ENCODE peak calls at places on chromosomes 3 and 15, in seven cellular contexts. C is left lung; B is HT1080; E is head of caudate nucleus; U is sigmoid colon; Y is stimulated activated CD4-positive, alpha-beta T cell treated with anti-CD3 and anti-CD28 coated beads, Interleukin-1b, Interleukin-23, amount 100 ng/mL, for 1 hour; T is WERI-Rb-1. D is an unnamed sample.

GRCh38 chr3:27749640-27750039 is 27.5 kb upstream of the EOMES start:
- DNase-seq in Y (no peak), C (no peak), E (no peak), U (no peak), T (no peak), B (no peak), D (no peak)

GRCh38 chr15:58393196-58393790 is 38.5 kb upstream of the LIPC start:
- DNase-seq in E (no peak), C (no peak), U (no peak), Y (no peak), B (no peak), T (no peak), D (peak)

GRCh38 chr3:31918179-31919165 is 62.6 kb downstream of the OSBPL10 start:
- DNase-seq in E (no peak), T (no peak), B (peak), Y (no peak), C (no peak), U (no peak), D (no peak)

GRCh38 chr15:77031376-77032050 is 36.6 kb downstream of the PSTPIP1 start:
- DNase-seq in U (peak), E (peak), T (peak), C (peak), B (peak), Y (no peak), D (no peak)

GRCh38 chr3:11385329-11385728 is 113.1 kb downstream of the ATG7 start:
- DNase-seq in E (no peak), B (no peak), T (no peak), U (no peak), Y (no peak), C (no peak), D (no peak)

GRCh38 chr3:195372220-195372619 is 70.6 kb downstream of the ACAP2 start:
- DNase-seq in E (no peak), Y (no peak), U (no peak), C (no peak), B (no peak), T (no peak), D (no peak)

GRCh38 chr15:75156306-75157215 is 45.1 kb upstream of the C15orf39 start:
- DNase-seq in B (no peak), E (no peak), T (no peak), C (no peak), U (no peak), Y (no peak), D (peak)

GRCh38 chr3:46883252-46884185 is 6.0 kb downstream of the PTH1R start:
- DNase-seq in T (peak), Y (no peak), E (no peak), C (no peak), B (no peak), U (no peak), D (peak)

GRCh38 chr3:186213946-186214345 is 105.1 kb upstream of the ETV5 start:
- DNase-seq in T (no peak), Y (no peak), U (no peak), C (no peak), B (peak), E (no peak), D (no peak)

GRCh38 chr3:164673738-164674137 is 404.6 kb downstream of the SI start:
- DNase-seq in U (no peak), T (no peak), C (no peak), B (no peak), Y (no peak), E (no peak), D (no peak)

GRCh38 chr3:168213920-168214319 is 118.2 kb upstream of the GOLIM4 start:
- DNase-seq in U (no peak), Y (no peak), E (no peak), B (peak), T (no peak), C (no peak), D (no peak)

GRCh38 chr15:98755781-98756180 is 107.4 kb downstream of the IGF1R start:
- DNase-seq in E (no peak), U (no peak), C (no peak), Y (no peak), T (no peak), B (no peak), D (no peak)

GRCh38 chr3:43537206-43537605 is 84.6 kb downstream of the ANO10 start:
- DNase-seq in Y (no peak), C (no peak), E (no peak), U (no peak), T (peak), B (no peak), D (no peak)

GRCh38 chr3:18716821-18717220 is 291.7 kb upstream of the SATB1 start:
- DNase-seq in U (no peak), Y (no peak), C (no peak), T (no peak), B (peak), E (no peak), D (no peak)

GRCh38 chr3:106963446-106963845 is 413.8 kb upstream of the CCDC54 start:
- DNase-seq in T (no peak), Y (no peak), B (no peak), E (no peak), U (no peak), C (no peak), D (no peak)

GRCh38 chr15:36230741-36231140 is 348.7 kb upstream of the CDIN1 start:
- DNase-seq in U (no peak), Y (no peak), T (no peak), E (no peak), B (no peak), C (no peak), D (no peak)

GRCh38 chr3:58188173-58188564 is 22.6 kb downstream of the DNASE1L3 start:
- DNase-seq in Y (no peak), E (no peak), U (no peak), B (no peak), C (no peak), T (no peak), D (no peak)

GRCh38 chr3:25713316-25713967 is 48.7 kb upstream of the TOP2B start:
- DNase-seq in U (no peak), E (no peak), T (no peak), Y (no peak), B (no peak), C (no peak), D (no peak)

GRCh38 chr3:126107203-126107939 is 23.4 kb upstream of the SLC41A3 start:
- DNase-seq in E (peak), U (peak), T (no peak), B (no peak), Y (no peak), C (peak), D (no peak)

GRCh38 chr3:169148448-169149348 is 514.8 kb downstream of the MECOM start:
- DNase-seq in T (no peak), C (no peak), Y (no peak), U (no peak), E (no peak), B (no peak), D (peak)

GRCh38 chr15:33145447-33145846 is 49.1 kb downstream of the FMN1 start:
- DNase-seq in T (peak), B (no peak), C (no peak), U (no peak), Y (no peak), E (no peak), D (no peak)

GRCh38 chr3:5366746-5367145 is 179.2 kb downstream of the EDEM1 start:
- DNase-seq in C (no peak), Y (no peak), E (no peak), B (no peak), T (no peak), U (no peak), D (no peak)

GRCh38 chr15:95872366-95872771 is 458.1 kb upstream of the NR2F2 start:
- DNase-seq in U (no peak), C (no peak), T (no peak), E (no peak), Y (no peak), B (peak), D (no peak)

GRCh38 chr15:47897525-47897924 is 180.2 kb downstream of the SEMA6D start:
- DNase-seq in T (no peak), B (no peak), U (no peak), Y (no peak), E (no peak), C (no peak), D (peak)

GRCh38 chr15:98063311-98063710 is 102.8 kb downstream of the ARRDC4 start:
- DNase-seq in C (no peak), Y (no peak), T (no peak), U (no peak), B (no peak), E (no peak), D (no peak)

GRCh38 chr3:62451211-62451892 is 78.0 kb upstream of the FEZF2 start:
- DNase-seq in U (no peak), B (no peak), C (no peak), Y (no peak), T (no peak), E (no peak), D (peak)

GRCh38 chr3:64457811-64458210 is 230.0 kb downstream of the ADAMTS9 start:
- DNase-seq in E (no peak), T (no peak), B (no peak), U (no peak), Y (no peak), C (no peak), D (no peak)

GRCh38 chr3:27483117-27484001 is 825 bp downstream of the SLC4A7 start:
- DNase-seq in Y (no peak), E (peak), B (peak), T (peak), C (peak), U (peak), D (peak)

GRCh38 chr3:121431717-121432517 is 113.9 kb downstream of the POLQ start:
- DNase-seq in E (no peak), Y (peak), B (peak), C (no peak), T (no peak), U (no peak), D (no peak)

GRCh38 chr3:190968616-190969015 is 106.1 kb upstream of the GMNC start:
- DNase-seq in T (no peak), C (no peak), E (no peak), Y (no peak), B (no peak), U (no peak), D (no peak)

GRCh38 chr15:93319121-93319814 is 230.3 kb upstream of the RGMA start:
- DNase-seq in Y (no peak), U (no peak), T (no peak), E (no peak), C (no peak), B (no peak), D (no peak)

GRCh38 chr15:71752604-71753289 is 57.6 kb upstream of the NR2E3 start:
- DNase-seq in U (no peak), T (peak), E (no peak), C (no peak), B (peak), Y (no peak), D (peak)

GRCh38 chr15:40115670-40116093 is 7.0 kb upstream of the BMF start:
- DNase-seq in Y (no peak), E (peak), C (peak), U (no peak), T (no peak), B (peak), D (no peak)

GRCh38 chr15:54277834-54278233 is 299.6 kb downstream of the UNC13C start:
- DNase-seq in U (no peak), T (no peak), Y (no peak), C (no peak), B (no peak), E (no peak), D (no peak)

GRCh38 chr3:100040846-100041245 is 73.5 kb downstream of the FILIP1L start:
- DNase-seq in E (no peak), B (no peak), Y (no peak), U (no peak), C (no peak), T (no peak), D (no peak)

GRCh38 chr15:60744826-60745225 is 265.9 kb upstream of the ICE2 start:
- DNase-seq in C (no peak), E (peak), B (no peak), U (peak), Y (no peak), T (no peak), D (no peak)

GRCh38 chr3:27666708-27667107 is 55.4 kb downstream of the EOMES start:
- DNase-seq in C (peak), B (peak), Y (no peak), U (peak), T (no peak), E (peak), D (peak)

GRCh38 chr3:64595253-64595694 is 92.5 kb downstream of the ADAMTS9 start:
- DNase-seq in C (peak), Y (no peak), T (no peak), B (peak), U (peak), E (no peak), D (no peak)